ENCODE peak calls at places on chromosome 9, in five cellular contexts. One of them, this sample, is unnamed. For H3K36me3 and H3K4me1, the result is how much of the 10 kb centered on the place peaks cover.

GRCh38 chr9:137162505-137163100 is 7.2 kb downstream of the LRRC26 start:
- DNase-seq in DND-41: no peak
- DNase-seq in IMR-90: no peak
- DNase-seq in stomach: peak
- DNase-seq in GM23338: peak
- DNase-seq in this sample: no peak

GRCh38 chr9:95341262-95342011 is 23.9 kb upstream of the FANCC start:
- DNase-seq in GM23338: peak
- DNase-seq in stomach: no peak
- DNase-seq in DND-41: no peak
- DNase-seq in IMR-90: peak
- DNase-seq in this sample: no peak

GRCh38 chr9:73173526-73174411 is 22.1 kb downstream of the ANXA1 start:
- DNase-seq in DND-41: no peak
- DNase-seq in stomach: no peak
- DNase-seq in GM23338: no peak
- DNase-seq in IMR-90: no peak
- DNase-seq in this sample: no peak

GRCh38 chr9:2727966-2728613 is 10.8 kb downstream of the KCNV2 start:
- DNase-seq in stomach: no peak
- DNase-seq in IMR-90: peak
- DNase-seq in GM23338: peak
- DNase-seq in DND-41: no peak
- DNase-seq in this sample: no peak

GRCh38 chr9:129282308-129283211 is 104.5 kb upstream of the IER5L start:
- DNase-seq in IMR-90: no peak
- DNase-seq in stomach: no peak
- DNase-seq in DND-41: no peak
- DNase-seq in GM23338: peak
- DNase-seq in this sample: peak

GRCh38 chr9:78316151-78316892 is 19.4 kb downstream of the PSAT1 start:
- DNase-seq in IMR-90: no peak
- DNase-seq in stomach: no peak
- DNase-seq in GM23338: no peak
- DNase-seq in DND-41: no peak
- DNase-seq in this sample: peak

GRCh38 chr9:127316586-127317383 is 52.2 kb downstream of the GARNL3 start:
- DNase-seq in stomach: no peak
- DNase-seq in IMR-90: peak
- DNase-seq in DND-41: no peak
- DNase-seq in GM23338: no peak
- DNase-seq in this sample: peak

GRCh38 chr9:114141553-114142548 is 13.5 kb upstream of the COL27A1 start:
- DNase-seq in IMR-90: peak
- DNase-seq in stomach: peak
- DNase-seq in DND-41: no peak
- DNase-seq in GM23338: no peak
- DNase-seq in this sample: peak

GRCh38 chr9:21854594-21854993 is 52.2 kb downstream of the MTAP start:
- DNase-seq in IMR-90: peak
- DNase-seq in DND-41: no peak
- DNase-seq in stomach: peak
- DNase-seq in GM23338: no peak
- DNase-seq in this sample: no peak

GRCh38 chr9:34988218-34989055 is 1.1 kb upstream of the DNAJB5 start:
- DNase-seq in IMR-90: no peak
- DNase-seq in GM23338: peak
- DNase-seq in DND-41: no peak
- DNase-seq in stomach: no peak
- DNase-seq in this sample: no peak

DNA sequence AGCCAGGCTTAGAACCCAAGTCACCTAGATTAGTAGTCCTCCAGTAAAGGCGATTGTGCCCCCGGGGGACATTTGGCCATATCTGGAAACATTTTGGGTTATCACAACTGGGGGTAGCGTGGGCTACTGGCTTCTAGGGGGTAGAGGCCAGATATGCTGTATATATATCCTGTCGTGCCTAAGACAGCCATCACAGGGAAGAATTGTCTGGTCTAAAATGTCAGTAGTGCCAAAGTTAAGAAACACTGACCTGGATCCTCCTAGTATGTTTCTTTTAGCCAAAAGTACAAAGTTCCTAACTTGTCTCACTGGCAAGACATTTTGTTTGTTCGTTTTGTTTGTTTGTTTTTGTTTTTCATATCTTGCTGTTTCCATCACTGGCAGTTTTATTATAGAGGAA is 13.8 kb downstream of the RABEPK start:
- DNase-seq in stomach: no peak
- DNase-seq in GM23338: no peak
- DNase-seq in DND-41: no peak
- DNase-seq in IMR-90: no peak
- DNase-seq in this sample: no peak
- H3K36me3 ChIP-seq in stomach: half or more
- H3K36me3 ChIP-seq in GM23338: under half
- H3K36me3 ChIP-seq in DND-41: under half
- H3K36me3 ChIP-seq in IMR-90: under half
- H3K36me3 ChIP-seq in this sample: half or more

DNA sequence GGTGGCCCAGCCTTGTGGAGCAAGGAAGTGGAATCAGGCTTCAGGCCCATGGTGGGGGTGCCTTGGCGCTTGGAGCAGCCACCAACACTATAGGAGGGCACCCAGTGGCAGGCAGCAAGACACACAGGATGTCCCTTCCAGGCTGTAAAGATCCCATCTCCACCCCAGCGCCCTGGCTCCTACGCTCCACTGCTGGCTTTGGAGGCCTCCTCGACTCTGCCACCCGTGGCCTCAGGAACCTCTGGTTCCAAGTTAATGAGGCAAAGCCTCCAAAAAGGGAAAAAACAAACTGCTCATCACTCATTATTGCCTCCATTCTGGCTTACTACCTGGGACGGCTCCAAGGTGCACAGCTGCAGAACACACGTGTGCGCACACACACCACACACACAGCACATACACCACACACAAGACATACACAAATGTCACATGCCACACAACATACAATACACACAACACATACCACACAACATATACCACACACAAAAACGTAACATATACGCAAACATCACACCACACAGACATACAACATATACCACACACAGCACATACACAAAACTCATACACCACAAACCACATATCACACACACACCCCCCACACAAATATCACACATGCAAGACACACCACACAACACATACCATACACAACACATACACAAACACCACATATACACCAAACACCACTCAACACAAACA is 45.3 kb downstream of the ROR2 start:
- DNase-seq in stomach: no peak
- DNase-seq in DND-41: no peak
- DNase-seq in GM23338: no peak
- DNase-seq in IMR-90: no peak
- DNase-seq in this sample: no peak
- H3K4me1 ChIP-seq in stomach: half or more
- H3K4me1 ChIP-seq in DND-41: under half
- H3K4me1 ChIP-seq in GM23338: half or more
- H3K4me1 ChIP-seq in IMR-90: under half
- H3K4me1 ChIP-seq in this sample: under half

GRCh38 chr9:33229359-33230120 is 10.4 kb upstream of the SPINK4 start:
- DNase-seq in stomach: peak
- DNase-seq in GM23338: peak
- DNase-seq in DND-41: no peak
- DNase-seq in IMR-90: no peak
- DNase-seq in this sample: no peak
- TF ChIP-seq CTCF in stomach: peak
- TF ChIP-seq CTCF in GM23338: peak
- TF ChIP-seq CTCF in DND-41: no peak
- TF ChIP-seq CTCF in IMR-90: peak
- TF ChIP-seq CTCF in this sample: no peak

GRCh38 chr9:33460854-33461253 is 12.9 kb downstream of the NOL6 start:
- DNase-seq in stomach: no peak
- DNase-seq in GM23338: no peak
- DNase-seq in IMR-90: no peak
- DNase-seq in DND-41: no peak
- DNase-seq in this sample: no peak

GRCh38 chr9:33459115-33459514 is 11.7 kb upstream of the AQP3 start:
- DNase-seq in IMR-90: no peak
- DNase-seq in GM23338: no peak
- DNase-seq in DND-41: no peak
- DNase-seq in stomach: no peak
- DNase-seq in this sample: no peak

GRCh38 chr9:33463151-33463550 is 10.6 kb downstream of the NOL6 start:
- DNase-seq in DND-41: no peak
- DNase-seq in GM23338: no peak
- DNase-seq in IMR-90: no peak
- DNase-seq in stomach: no peak
- DNase-seq in this sample: no peak

GRCh38 chr9:33464045-33464636 is 9.6 kb downstream of the NOL6 start:
- DNase-seq in stomach: no peak
- DNase-seq in GM23338: no peak
- DNase-seq in IMR-90: no peak
- DNase-seq in DND-41: no peak
- DNase-seq in this sample: no peak

GRCh38 chr9:33461474-33461873 is 12.2 kb downstream of the NOL6 start:
- DNase-seq in stomach: no peak
- DNase-seq in IMR-90: no peak
- DNase-seq in GM23338: no peak
- DNase-seq in DND-41: no peak
- DNase-seq in this sample: no peak
- H3K36me3 ChIP-seq in stomach: half or more
- H3K36me3 ChIP-seq in IMR-90: half or more
- H3K36me3 ChIP-seq in GM23338: under half
- H3K36me3 ChIP-seq in DND-41: half or more
- H3K36me3 ChIP-seq in this sample: half or more

GRCh38 chr9:71758277-71758676 is 10.0 kb downstream of the CEMIP2 start:
- DNase-seq in DND-41: no peak
- DNase-seq in GM23338: peak
- DNase-seq in IMR-90: no peak
- DNase-seq in stomach: no peak
- DNase-seq in this sample: no peak

GRCh38 chr9:71755230-71755629 is 13.1 kb downstream of the CEMIP2 start:
- DNase-seq in GM23338: peak
- DNase-seq in stomach: no peak
- DNase-seq in IMR-90: no peak
- DNase-seq in DND-41: no peak
- DNase-seq in this sample: no peak

GRCh38 chr9:71758785-71759184 is 9.5 kb downstream of the CEMIP2 start:
- DNase-seq in stomach: no peak
- DNase-seq in DND-41: no peak
- DNase-seq in GM23338: no peak
- DNase-seq in IMR-90: peak
- DNase-seq in this sample: no peak

GRCh38 chr9:71755869-71756268 is 12.4 kb downstream of the CEMIP2 start:
- DNase-seq in stomach: no peak
- DNase-seq in GM23338: no peak
- DNase-seq in DND-41: no peak
- DNase-seq in IMR-90: no peak
- DNase-seq in this sample: no peak

GRCh38 chr9:71756753-71757152 is 11.6 kb downstream of the CEMIP2 start:
- DNase-seq in stomach: no peak
- DNase-seq in DND-41: no peak
- DNase-seq in GM23338: peak
- DNase-seq in IMR-90: no peak
- DNase-seq in this sample: no peak
- H3K4me1 ChIP-seq in stomach: half or more
- H3K4me1 ChIP-seq in DND-41: under half
- H3K4me1 ChIP-seq in GM23338: half or more
- H3K4me1 ChIP-seq in IMR-90: under half
- H3K4me1 ChIP-seq in this sample: under half

GRCh38 chr9:5430912-5431311 is 6.8 kb downstream of the PLGRKT start:
- DNase-seq in DND-41: no peak
- DNase-seq in stomach: no peak
- DNase-seq in GM23338: peak
- DNase-seq in IMR-90: no peak
- DNase-seq in this sample: no peak
- TF ChIP-seq CTCF in DND-41: no peak
- TF ChIP-seq CTCF in stomach: no peak
- TF ChIP-seq CTCF in GM23338: no peak
- TF ChIP-seq CTCF in IMR-90: peak
- TF ChIP-seq CTCF in this sample: no peak

GRCh38 chr9:132384376-132384775 is 22.3 kb downstream of the TTF1 start:
- DNase-seq in GM23338: no peak
- DNase-seq in IMR-90: no peak
- DNase-seq in stomach: no peak
- DNase-seq in DND-41: no peak
- DNase-seq in this sample: no peak

GRCh38 chr9:132383462-132383883 is 23.2 kb downstream of the TTF1 start:
- DNase-seq in GM23338: no peak
- DNase-seq in DND-41: no peak
- DNase-seq in stomach: no peak
- DNase-seq in IMR-90: no peak
- DNase-seq in this sample: no peak

GRCh38 chr9:132381966-132382541 is 24.6 kb downstream of the TTF1 start:
- DNase-seq in DND-41: no peak
- DNase-seq in stomach: no peak
- DNase-seq in GM23338: no peak
- DNase-seq in IMR-90: no peak
- DNase-seq in this sample: no peak
- H3K36me3 ChIP-seq in DND-41: half or more
- H3K36me3 ChIP-seq in stomach: half or more
- H3K36me3 ChIP-seq in GM23338: under half
- H3K36me3 ChIP-seq in IMR-90: under half
- H3K36me3 ChIP-seq in this sample: under half

GRCh38 chr9:115674091-115674490 is 479.5 kb upstream of the PAPPA start:
- DNase-seq in GM23338: no peak
- DNase-seq in DND-41: no peak
- DNase-seq in stomach: no peak
- DNase-seq in IMR-90: no peak
- DNase-seq in this sample: no peak
- H3K4me1 ChIP-seq in GM23338: under half
- H3K4me1 ChIP-seq in DND-41: under half
- H3K4me1 ChIP-seq in stomach: under half
- H3K4me1 ChIP-seq in IMR-90: under half
- H3K4me1 ChIP-seq in this sample: under half

GRCh38 chr9:7844283-7844682 is 44.7 kb upstream of the DMAC1 start:
- DNase-seq in IMR-90: peak
- DNase-seq in GM23338: peak
- DNase-seq in stomach: no peak
- DNase-seq in DND-41: peak
- DNase-seq in this sample: no peak
- TF ChIP-seq CTCF in IMR-90: peak
- TF ChIP-seq CTCF in GM23338: peak
- TF ChIP-seq CTCF in stomach: peak
- TF ChIP-seq CTCF in DND-41: peak
- TF ChIP-seq CTCF in this sample: peak

This sample was measured in tibial artery.